ENCODE peak calls at places on chromosomes 16 and 17, in nine cellular contexts. Z is left ventricle myocardium inferior, J is pancreas, P is mesendoderm, Y is colonic mucosa, K is transverse colon, O is neuronal stem cell, N is mammary epithelial cell, C is prostate gland. B is an unnamed sample.
A peak's percentile ranks its signal among the peaks of the same experiment; 100 is the strongest.

GRCh38 chr17:16301963-16302855 is 51.1 kb downstream of the CENPV start:
- DNase-seq in Y (no peak), P (no peak), J (no peak), O (no peak), N (peak; percentile 64), C (no peak), K (no peak), Z (no peak), B (no peak)

GRCh38 chr16:9545500-9546437 is 454.3 kb downstream of the HAPSTR1 start:
- DNase-seq in Y (no peak), J (no peak), N (no peak), O (no peak), K (no peak), C (no peak), Z (no peak), P (no peak), B (no peak)

GRCh38 chr17:44004761-44005526 is 522 bp downstream of the NAGS start:
- DNase-seq in Y (peak; percentile 79), K (peak; percentile 49), P (peak; percentile 36), N (no peak), Z (no peak), J (no peak), O (no peak), C (no peak), B (no peak)

GRCh38 chr16:66508914-66509496 is 40.9 kb downstream of the TK2 start:
- DNase-seq in Z (no peak), K (no peak), C (no peak), J (no peak), P (no peak), O (no peak), Y (no peak), N (no peak), B (no peak)

GRCh38 chr16:50285406-50286003 is 19.2 kb downstream of the ADCY7 start:
- DNase-seq in C (no peak), P (no peak), N (no peak), O (no peak), Y (no peak), Z (no peak), J (no peak), K (no peak), B (no peak)

GRCh38 chr16:24980077-24980793 is 34.9 kb downstream of the ARHGAP17 start:
- DNase-seq in K (no peak), Z (no peak), P (no peak), O (no peak), C (no peak), N (peak; percentile 72), Y (no peak), J (no peak), B (no peak)

GRCh38 chr17:40177275-40177874 is at the start of gene RAPGEFL1:
- DNase-seq in C (peak; percentile 77), P (peak; percentile 88), O (peak; percentile 75), Y (peak; percentile 93), K (peak; percentile 91), N (peak; percentile 73), J (peak; percentile 81), Z (peak; percentile 82), B (no peak)

GRCh38 chr16:85853641-85854545 is 45.1 kb upstream of the IRF8 start:
- DNase-seq in N (no peak), J (peak; percentile 1), K (no peak), O (no peak), C (no peak), P (no peak), Z (no peak), Y (peak; percentile 17), B (no peak)

GRCh38 chr17:1315891-1316403 is 36.5 kb downstream of the TRARG1 start:
- DNase-seq in Y (no peak), N (no peak), J (no peak), O (no peak), K (no peak), Z (peak; percentile 57), P (no peak), C (no peak), B (no peak)

GRCh38 chr17:20114466-20114865 is 105.3 kb downstream of the SPECC1 start:
- DNase-seq in O (no peak), C (no peak), J (no peak), K (no peak), Z (no peak), N (no peak), Y (no peak), P (no peak), B (no peak)

GRCh38 chr17:17515921-17516295 is 19.7 kb upstream of the RASD1 start:
- DNase-seq in O (no peak), P (no peak), C (no peak), J (no peak), Y (no peak), Z (no peak), K (no peak), N (peak; percentile 18), B (no peak)

GRCh38 chr16:4936181-4936990 is 562 bp downstream of the PPL start:
- DNase-seq in Y (peak; percentile 53), O (no peak), P (peak; percentile 57), C (peak; percentile 40), Z (no peak), K (peak; percentile 46), N (peak; percentile 40), J (peak; percentile 50), B (no peak)

GRCh38 chr17:34133350-34133749 is 121.7 kb upstream of the CCL2 start:
- DNase-seq in P (no peak), N (no peak), K (no peak), C (peak; percentile 77), J (no peak), Y (no peak), Z (peak; percentile 70), O (no peak), B (no peak)

GRCh38 chr17:39676198-39676819 is 8.1 kb downstream of the PNMT start:
- DNase-seq in P (no peak), C (peak; percentile 57), J (peak; percentile 52), Y (peak; percentile 83), N (no peak), K (peak; percentile 81), O (no peak), Z (peak; percentile 76), B (no peak)

GRCh38 chr17:81621494-81622230 is 15.2 kb downstream of the NPLOC4 start:
- DNase-seq in K (no peak), Z (no peak), P (no peak), J (peak; percentile 73), Y (no peak), O (no peak), N (no peak), C (no peak), B (no peak)

GRCh38 chr16:57985204-57986121 is 14.5 kb upstream of the CNGB1 start:
- DNase-seq in J (no peak), O (no peak), Y (no peak), N (no peak), Z (no peak), P (peak; percentile 30), C (no peak), K (no peak), B (no peak)
- H3K27ac ChIP-seq in J (no peak overlapping the region), O (no peak overlapping the region), Y (no peak overlapping the region), N (no peak overlapping the region), Z (peak overlapping the region; percentile 16), P (no peak overlapping the region), C (peak overlapping the region; percentile 43), K (no peak overlapping the region), B (no peak overlapping the region)

GRCh38 chr17:66580601-66581385 is 254.1 kb upstream of the CACNG5 start:
- DNase-seq in C (peak; percentile 23), K (peak; percentile 51), O (no peak), J (no peak), Y (peak; percentile 57), P (no peak), N (no peak), Z (no peak), B (no peak)

GRCh38 chr17:66582373-66583111 is 252.4 kb upstream of the CACNG5 start:
- DNase-seq in Y (no peak), J (no peak), P (peak; percentile 15), C (no peak), K (no peak), Z (no peak), N (no peak), O (no peak), B (no peak)

GRCh38 chr17:66578781-66579489 is 256.0 kb upstream of the CACNG5 start:
- DNase-seq in Z (no peak), Y (no peak), J (no peak), P (peak; percentile 27), K (no peak), C (no peak), O (no peak), N (no peak), B (no peak)

GRCh38 chr17:66583112-66583748 is 251.7 kb upstream of the CACNG5 start:
- DNase-seq in C (no peak), O (no peak), N (no peak), J (no peak), K (no peak), P (no peak), Z (no peak), Y (no peak), B (no peak)

GRCh38 chr17:66580178-66580577 is 254.7 kb upstream of the CACNG5 start:
- DNase-seq in Y (peak; percentile 29), J (peak; percentile 20), C (no peak), K (peak; percentile 30), Z (peak; percentile 26), N (no peak), O (peak; percentile 40), P (peak; percentile 57), B (no peak)
- H3K27ac ChIP-seq in Y (peak overlapping the region; percentile 12), J (no peak overlapping the region), C (peak overlapping the region; percentile 45), K (peak overlapping the region; percentile 27), Z (peak overlapping the region; percentile 59), N (no peak overlapping the region), O (peak overlapping the region; percentile 38), P (no peak overlapping the region), B (no peak overlapping the region)

GRCh38 chr17:60864674-60865080 is 187.0 kb downstream of the BCAS3 start:
- DNase-seq in K (no peak), O (no peak), C (no peak), Z (no peak), P (no peak), N (no peak), J (no peak), Y (no peak), B (no peak)
- H3K27ac ChIP-seq in K (no peak overlapping the region), O (no peak overlapping the region), C (no peak overlapping the region), Z (no peak overlapping the region), P (no peak overlapping the region), N (no peak overlapping the region), J (no peak overlapping the region), Y (no peak overlapping the region), B (no peak overlapping the region)

GRCh38 chr16:88692861-88693260 is 6.6 kb upstream of the SNAI3 start:
- DNase-seq in Y (no peak), J (no peak), O (no peak), N (no peak), P (no peak), C (no peak), K (no peak), Z (no peak), B (no peak)

GRCh38 chr16:88693420-88694177 is 7.3 kb upstream of the SNAI3 start:
- DNase-seq in O (no peak), Z (no peak), K (no peak), J (no peak), Y (no peak), C (no peak), N (no peak), P (no peak), B (no peak)

GRCh38 chr16:88690341-88691128 is 4.2 kb upstream of the SNAI3 start:
- DNase-seq in O (no peak), N (no peak), C (no peak), Z (no peak), K (no peak), J (no peak), P (no peak), Y (no peak), B (no peak)

GRCh38 chr16:88691129-88691813 is 5.0 kb upstream of the SNAI3 start:
- DNase-seq in O (no peak), Y (no peak), Z (no peak), J (no peak), P (no peak), N (no peak), C (no peak), K (no peak), B (no peak)

GRCh38 chr16:88691924-88692560 is 5.7 kb upstream of the SNAI3 start:
- DNase-seq in Z (no peak), C (no peak), K (peak; percentile 63), P (no peak), Y (no peak), N (no peak), O (no peak), J (no peak), B (no peak)
- H3K27ac ChIP-seq in Z (no peak overlapping the region), C (no peak overlapping the region), K (peak overlapping the region; percentile 20), P (no peak overlapping the region), Y (no peak overlapping the region), N (no peak overlapping the region), O (no peak overlapping the region), J (no peak overlapping the region), B (no peak overlapping the region)